ENCODE peak calls at places on chromosome 16, in seven cellular contexts. One of them, this sample, is unnamed. For H3K4me1, the result is how much of the 10 kb centered on the place peaks cover.

GRCh38 chr16:49484936-49485335 is 111.3 kb downstream of the C16orf78 start:
- DNase-seq in neuronal stem cell: no peak
- DNase-seq in IMR-90: no peak
- DNase-seq in mesendoderm: no peak
- DNase-seq in H9: no peak
- DNase-seq in H1: no peak
- DNase-seq in trophoblast cell: no peak
- DNase-seq in this sample: no peak

GRCh38 chr16:397736-398332 is 835 bp downstream of the NME4 start:
- DNase-seq in neuronal stem cell: peak
- DNase-seq in IMR-90: peak
- DNase-seq in mesendoderm: peak
- DNase-seq in H9: peak
- DNase-seq in H1: no peak
- DNase-seq in trophoblast cell: peak
- DNase-seq in this sample: peak

GRCh38 chr16:86609115-86609514 is 30.8 kb downstream of the FOXL1 start:
- DNase-seq in neuronal stem cell: no peak
- DNase-seq in IMR-90: peak
- DNase-seq in mesendoderm: peak
- DNase-seq in H9: no peak
- DNase-seq in H1: no peak
- DNase-seq in trophoblast cell: peak
- DNase-seq in this sample: peak

GRCh38 chr16:72950669-72951068 is 97.3 kb downstream of the ZFHX3 start:
- DNase-seq in neuronal stem cell: no peak
- DNase-seq in IMR-90: no peak
- DNase-seq in mesendoderm: no peak
- DNase-seq in H9: no peak
- DNase-seq in H1: no peak
- DNase-seq in trophoblast cell: no peak
- DNase-seq in this sample: no peak

GRCh38 chr16:5075637-5076036 is 4.0 kb downstream of the ALG1 start:
- DNase-seq in neuronal stem cell: no peak
- DNase-seq in IMR-90: no peak
- DNase-seq in mesendoderm: peak
- DNase-seq in H9: no peak
- DNase-seq in H1: no peak
- DNase-seq in trophoblast cell: no peak
- DNase-seq in this sample: no peak

GRCh38 chr16:27761816-27762215 is 211.9 kb downstream of the KATNIP start:
- DNase-seq in neuronal stem cell: no peak
- DNase-seq in IMR-90: no peak
- DNase-seq in mesendoderm: no peak
- DNase-seq in H9: no peak
- DNase-seq in H1: no peak
- DNase-seq in trophoblast cell: peak
- DNase-seq in this sample: no peak

GRCh38 chr16:53433930-53434435 is 288 bp upstream of the RBL2 start:
- DNase-seq in neuronal stem cell: no peak
- DNase-seq in IMR-90: peak
- DNase-seq in mesendoderm: peak
- DNase-seq in H9: no peak
- DNase-seq in H1: no peak
- DNase-seq in trophoblast cell: peak
- DNase-seq in this sample: peak

GRCh38 chr16:68116256-68116853 is 31.2 kb downstream of the NFATC3 start:
- DNase-seq in neuronal stem cell: no peak
- DNase-seq in IMR-90: peak
- DNase-seq in mesendoderm: no peak
- DNase-seq in H9: no peak
- DNase-seq in H1: no peak
- DNase-seq in trophoblast cell: no peak
- DNase-seq in this sample: peak

GRCh38 chr16:4414187-4414909 is 2.0 kb downstream of the CORO7 start:
- DNase-seq in neuronal stem cell: no peak
- DNase-seq in IMR-90: no peak
- DNase-seq in mesendoderm: no peak
- DNase-seq in H9: no peak
- DNase-seq in H1: no peak
- DNase-seq in trophoblast cell: no peak
- DNase-seq in this sample: peak

GRCh38 chr16:12362482-12363458 is 386.2 kb downstream of the SNX29 start:
- DNase-seq in neuronal stem cell: no peak
- DNase-seq in IMR-90: peak
- DNase-seq in mesendoderm: no peak
- DNase-seq in H9: no peak
- DNase-seq in H1: no peak
- DNase-seq in trophoblast cell: no peak
- DNase-seq in this sample: peak

GRCh38 chr16:74623214-74623842 is 16.4 kb upstream of the GLG1 start:
- DNase-seq in neuronal stem cell: peak
- DNase-seq in IMR-90: peak
- DNase-seq in mesendoderm: peak
- DNase-seq in H9: no peak
- DNase-seq in H1: no peak
- DNase-seq in trophoblast cell: peak
- DNase-seq in this sample: peak

GRCh38 chr16:67897231-67897630 is 4.2 kb downstream of the PSKH1 start:
- DNase-seq in neuronal stem cell: no peak
- DNase-seq in IMR-90: peak
- DNase-seq in mesendoderm: no peak
- DNase-seq in H9: no peak
- DNase-seq in H1: no peak
- DNase-seq in trophoblast cell: no peak
- DNase-seq in this sample: peak

GRCh38 chr16:78407191-78407590 is 307.7 kb downstream of the WWOX start:
- DNase-seq in neuronal stem cell: no peak
- DNase-seq in IMR-90: peak
- DNase-seq in mesendoderm: peak
- DNase-seq in H9: no peak
- DNase-seq in H1: no peak
- DNase-seq in trophoblast cell: peak
- DNase-seq in this sample: peak

GRCh38 chr16:89711601-89712475 is 8.9 kb downstream of the VPS9D1 start:
- DNase-seq in neuronal stem cell: no peak
- DNase-seq in IMR-90: peak
- DNase-seq in mesendoderm: peak
- DNase-seq in H9: peak
- DNase-seq in H1: no peak
- DNase-seq in trophoblast cell: no peak
- DNase-seq in this sample: peak

GRCh38 chr16:71846443-71846842 is 667 bp downstream of the ATXN1L start:
- DNase-seq in neuronal stem cell: no peak
- DNase-seq in IMR-90: no peak
- DNase-seq in mesendoderm: peak
- DNase-seq in H9: no peak
- DNase-seq in H1: no peak
- DNase-seq in trophoblast cell: no peak
- DNase-seq in this sample: peak

GRCh38 chr16:87041732-87042131 is 275.5 kb downstream of the C16orf95 start:
- DNase-seq in neuronal stem cell: no peak
- DNase-seq in IMR-90: no peak
- DNase-seq in mesendoderm: no peak
- DNase-seq in H9: no peak
- DNase-seq in H1: no peak
- DNase-seq in trophoblast cell: no peak
- DNase-seq in this sample: no peak

GRCh38 chr16:25546781-25547180 is 145.0 kb upstream of the HS3ST4 start:
- DNase-seq in neuronal stem cell: no peak
- DNase-seq in IMR-90: no peak
- DNase-seq in mesendoderm: no peak
- DNase-seq in H9: no peak
- DNase-seq in H1: no peak
- DNase-seq in trophoblast cell: no peak
- DNase-seq in this sample: no peak

GRCh38 chr16:13390986-13391305 is 489.5 kb downstream of the SHISA9 start:
- DNase-seq in neuronal stem cell: no peak
- DNase-seq in IMR-90: no peak
- DNase-seq in mesendoderm: no peak
- DNase-seq in H9: no peak
- DNase-seq in H1: no peak
- DNase-seq in trophoblast cell: no peak
- DNase-seq in this sample: no peak

GRCh38 chr16:10938321-10938720 is 3.9 kb downstream of the DEXI start:
- DNase-seq in neuronal stem cell: no peak
- DNase-seq in IMR-90: no peak
- DNase-seq in mesendoderm: no peak
- DNase-seq in H9: no peak
- DNase-seq in H1: no peak
- DNase-seq in trophoblast cell: no peak
- DNase-seq in this sample: no peak

GRCh38 chr16:10938844-10939648 is 3.2 kb downstream of the DEXI start:
- DNase-seq in neuronal stem cell: no peak
- DNase-seq in IMR-90: no peak
- DNase-seq in mesendoderm: no peak
- DNase-seq in H9: no peak
- DNase-seq in H1: no peak
- DNase-seq in trophoblast cell: no peak
- DNase-seq in this sample: no peak

GRCh38 chr16:10941127-10941933 is 938 bp downstream of the DEXI start:
- DNase-seq in neuronal stem cell: no peak
- DNase-seq in IMR-90: no peak
- DNase-seq in mesendoderm: peak
- DNase-seq in H9: no peak
- DNase-seq in H1: no peak
- DNase-seq in trophoblast cell: no peak
- DNase-seq in this sample: no peak

GRCh38 chr16:10940501-10941079 is 1.7 kb downstream of the DEXI start:
- DNase-seq in neuronal stem cell: no peak
- DNase-seq in IMR-90: peak
- DNase-seq in mesendoderm: no peak
- DNase-seq in H9: no peak
- DNase-seq in H1: no peak
- DNase-seq in trophoblast cell: no peak
- DNase-seq in this sample: no peak

GRCh38 chr16:10939649-10940206 is 2.5 kb downstream of the DEXI start:
- DNase-seq in neuronal stem cell: no peak
- DNase-seq in IMR-90: no peak
- DNase-seq in mesendoderm: no peak
- DNase-seq in H9: no peak
- DNase-seq in H1: no peak
- DNase-seq in trophoblast cell: no peak
- DNase-seq in this sample: no peak
- H3K4me1 ChIP-seq in neuronal stem cell: under half
- H3K4me1 ChIP-seq in IMR-90: under half
- H3K4me1 ChIP-seq in mesendoderm: under half
- H3K4me1 ChIP-seq in H9: under half
- H3K4me1 ChIP-seq in H1: under half
- H3K4me1 ChIP-seq in trophoblast cell: under half
- H3K4me1 ChIP-seq in this sample: under half

GRCh38 chr16:57054771-57055170 is 37.6 kb upstream of the CPNE2 start:
- DNase-seq in neuronal stem cell: no peak
- DNase-seq in IMR-90: no peak
- DNase-seq in mesendoderm: no peak
- DNase-seq in H9: no peak
- DNase-seq in H1: no peak
- DNase-seq in trophoblast cell: no peak
- DNase-seq in this sample: no peak
- H2AK5ac ChIP-seq in neuronal stem cell: no peak
- H2AK5ac ChIP-seq in IMR-90: no peak
- H2AK5ac ChIP-seq in mesendoderm: no peak
- H2AK5ac ChIP-seq in H9: no peak
- H2AK5ac ChIP-seq in H1: no peak
- H2AK5ac ChIP-seq in trophoblast cell: no peak
- H2AK5ac ChIP-seq in this sample: no peak

DNA sequence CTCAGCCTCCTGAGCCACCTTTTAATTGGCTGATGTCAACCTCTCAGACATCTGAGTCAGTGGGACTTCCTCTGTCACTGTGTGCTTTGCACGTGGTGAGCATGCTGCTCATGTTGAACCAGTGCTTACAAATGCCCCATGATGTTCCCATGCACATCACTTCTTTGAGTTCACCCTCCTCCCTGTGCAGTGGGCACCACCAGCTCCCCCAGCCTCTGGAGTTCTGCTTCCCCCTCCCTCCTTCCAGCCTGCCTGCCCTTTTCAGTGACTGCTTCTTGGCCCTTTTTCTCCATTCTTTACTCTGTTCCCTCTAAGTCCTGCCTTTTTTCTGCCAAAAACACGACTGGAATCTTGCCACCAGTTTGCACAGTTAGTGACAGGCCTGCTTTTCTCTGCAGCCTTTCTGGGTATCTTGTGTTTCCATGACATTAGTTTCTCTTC is 41.6 kb downstream of the USP10 start:
- DNase-seq in neuronal stem cell: no peak
- DNase-seq in IMR-90: peak
- DNase-seq in mesendoderm: no peak
- DNase-seq in H9: no peak
- DNase-seq in H1: no peak
- DNase-seq in trophoblast cell: no peak
- DNase-seq in this sample: peak
- H3K4me1 ChIP-seq in neuronal stem cell: under half
- H3K4me1 ChIP-seq in IMR-90: under half
- H3K4me1 ChIP-seq in mesendoderm: under half
- H3K4me1 ChIP-seq in H9: under half
- H3K4me1 ChIP-seq in H1: under half
- H3K4me1 ChIP-seq in trophoblast cell: under half
- H3K4me1 ChIP-seq in this sample: under half

DNA sequence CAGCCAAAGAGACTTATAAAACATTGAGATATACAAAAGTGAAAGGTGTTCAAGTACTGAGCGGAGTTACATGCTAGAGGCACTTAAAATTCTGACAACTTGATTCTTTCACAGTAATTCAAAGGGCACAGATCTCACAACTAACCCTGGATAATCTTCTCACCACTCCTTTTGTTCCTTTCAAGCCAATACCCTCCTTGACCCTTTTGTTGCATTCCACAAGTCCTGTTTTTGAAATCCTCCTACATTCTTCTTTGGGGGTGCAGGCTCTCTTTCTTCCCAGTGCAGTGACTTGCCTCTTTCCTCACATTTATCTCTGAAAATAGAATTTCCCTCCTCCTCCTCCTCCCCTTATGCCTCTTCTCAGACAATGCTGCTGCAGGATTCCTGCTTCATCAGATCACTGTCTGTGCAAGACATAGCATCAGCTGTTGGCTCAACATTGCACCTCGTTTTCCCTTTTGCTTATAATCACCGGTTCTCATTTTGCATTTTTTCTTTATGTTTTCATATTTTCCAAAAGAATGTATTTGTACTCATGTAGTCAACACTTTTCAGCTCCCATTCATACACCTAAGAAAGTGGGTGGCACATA is 199.3 kb downstream of the CDH8 start:
- DNase-seq in neuronal stem cell: peak
- DNase-seq in IMR-90: no peak
- DNase-seq in mesendoderm: peak
- DNase-seq in H9: no peak
- DNase-seq in H1: no peak
- DNase-seq in trophoblast cell: no peak
- DNase-seq in this sample: no peak
- H2AK5ac ChIP-seq in neuronal stem cell: no peak
- H2AK5ac ChIP-seq in IMR-90: no peak
- H2AK5ac ChIP-seq in mesendoderm: no peak
- H2AK5ac ChIP-seq in H9: no peak
- H2AK5ac ChIP-seq in H1: peak
- H2AK5ac ChIP-seq in trophoblast cell: no peak
- H2AK5ac ChIP-seq in this sample: no peak

DNA sequence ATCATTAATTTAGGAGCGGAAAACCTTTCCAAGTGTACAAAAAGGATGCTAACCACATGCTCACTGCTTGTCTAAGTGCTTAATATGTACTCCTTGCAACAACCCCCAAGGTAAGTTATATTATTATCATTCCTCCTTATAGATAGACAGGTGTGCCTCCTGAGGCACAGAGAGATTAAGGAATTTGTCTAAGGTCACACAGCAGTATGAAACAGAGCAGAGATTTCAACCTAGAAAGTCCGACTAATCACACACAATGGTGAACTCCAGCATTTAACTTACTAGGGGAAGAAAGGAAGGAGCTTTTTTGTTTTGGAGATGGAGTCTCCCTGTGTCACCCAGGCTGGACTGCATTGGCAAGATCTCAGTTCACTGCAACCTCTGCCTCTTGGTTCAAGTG is 37.0 kb upstream of the USP7 start:
- DNase-seq in neuronal stem cell: no peak
- DNase-seq in IMR-90: no peak
- DNase-seq in mesendoderm: no peak
- DNase-seq in H9: no peak
- DNase-seq in H1: no peak
- DNase-seq in trophoblast cell: no peak
- DNase-seq in this sample: no peak
- H3K4me1 ChIP-seq in neuronal stem cell: under half
- H3K4me1 ChIP-seq in IMR-90: under half
- H3K4me1 ChIP-seq in mesendoderm: under half
- H3K4me1 ChIP-seq in H9: under half
- H3K4me1 ChIP-seq in H1: under half
- H3K4me1 ChIP-seq in trophoblast cell: under half
- H3K4me1 ChIP-seq in this sample: under half

This sample was measured in mesenchymal stem cell.